ENCODE peak calls at places on chromosomes 1 and 21, in seven cellular contexts. M is lower leg skin; V is stimulated activated CD4-positive, alpha-beta T cell treated with anti-CD3 and anti-CD28 coated beads, Interleukin-1b, Interleukin-23, amount 100 ng/mL, for 4 hours; C is activated naive CD4-positive, alpha-beta T cell; Y is endothelial cell; H is activated CD4-positive, CD25-positive, alpha-beta regulatory T cell; Z is A172. O is an unnamed sample.

GRCh38 chr1:161115132-161115711 is 2.6 kb downstream of the PFDN2 start:
- DNase-seq in M (no peak), V (no peak), C (no peak), Y (no peak), H (no peak), Z (peak; percentile 97), O (no peak)

GRCh38 chr21:15645830-15646229 is 84.0 kb upstream of the USP25 start:
- DNase-seq in M (no peak), V (no peak), C (no peak), Y (no peak), H (no peak), Z (no peak), O (no peak)

GRCh38 chr1:230863449-230863848 is 4.9 kb downstream of the C1orf198 start:
- DNase-seq in M (peak; percentile 44), V (no peak), C (no peak), Y (no peak), H (no peak), Z (no peak), O (no peak)

GRCh38 chr1:30688920-30689794 is 34.2 kb downstream of the MATN1 start:
- DNase-seq in M (no peak), V (no peak), C (no peak), Y (no peak), H (no peak), Z (no peak), O (no peak)

GRCh38 chr1:230424440-230425251 is 1.5 kb downstream of the PGBD5 start:
- DNase-seq in M (no peak), V (no peak), C (no peak), Y (peak; percentile 39), H (no peak), Z (no peak), O (no peak)

GRCh38 chr1:1421907-1422464 is 910 bp upstream of the ANKRD65 start:
- DNase-seq in M (no peak), V (no peak), C (no peak), Y (no peak), H (no peak), Z (no peak), O (no peak)

GRCh38 chr1:117290855-117291254 is 76.4 kb upstream of the MAN1A2 start:
- DNase-seq in M (no peak), V (no peak), C (no peak), Y (no peak), H (no peak), Z (no peak), O (no peak)

GRCh38 chr1:109806733-109807397 is 43.1 kb upstream of the EPS8L3 start:
- DNase-seq in M (no peak), V (no peak), C (no peak), Y (no peak), H (no peak), Z (no peak), O (no peak)

GRCh38 chr21:45427331-45428271 is 22.6 kb downstream of the COL18A1 start:
- DNase-seq in M (no peak), V (no peak), C (no peak), Y (no peak), H (no peak), Z (peak; percentile 100), O (no peak)

GRCh38 chr1:156994277-156994676 is 51.3 kb downstream of the ARHGEF11 start:
- DNase-seq in M (no peak), V (no peak), C (no peak), Y (no peak), H (no peak), Z (no peak), O (no peak)

GRCh38 chr1:109873278-109874175 is 37.1 kb upstream of the CSF1 start:
- DNase-seq in M (no peak), V (no peak), C (no peak), Y (no peak), H (no peak), Z (peak; percentile 20), O (no peak)

GRCh38 chr1:215146252-215146975 is 63.9 kb downstream of the KCNK2 start:
- DNase-seq in M (no peak), V (no peak), C (no peak), Y (peak; percentile 7), H (no peak), Z (peak; percentile 39), O (no peak)

GRCh38 chr1:20149601-20150325 is 10.6 kb downstream of the PLA2G2F start:
- DNase-seq in M (no peak), V (no peak), C (no peak), Y (no peak), H (no peak), Z (no peak), O (no peak)

GRCh38 chr1:2972879-2973575 is 48.2 kb upstream of the ACTRT2 start:
- DNase-seq in M (no peak), V (no peak), C (no peak), Y (no peak), H (no peak), Z (no peak), O (no peak)

GRCh38 chr1:221098462-221099406 is 219.5 kb downstream of the HLX start:
- DNase-seq in M (no peak), V (no peak), C (no peak), Y (no peak), H (no peak), Z (no peak), O (no peak)

GRCh38 chr1:27527223-27527856 is 37.4 kb upstream of the WASF2 start:
- DNase-seq in M (peak; percentile 67), V (no peak), C (peak; percentile 52), Y (peak; percentile 39), H (no peak), Z (no peak), O (peak; percentile 66)

GRCh38 chr1:85087659-85088407 is 39.5 kb upstream of the MCOLN3 start:
- DNase-seq in M (no peak), V (no peak), C (no peak), Y (no peak), H (no peak), Z (no peak), O (no peak)

GRCh38 chr1:224377676-224378006 is 21.0 kb downstream of the CNIH4 start:
- DNase-seq in M (no peak), V (no peak), C (no peak), Y (no peak), H (no peak), Z (peak; percentile 67), O (no peak)

GRCh38 chr1:230694464-230694863 is 19.5 kb downstream of the AGT start:
- DNase-seq in M (no peak), V (no peak), C (no peak), Y (no peak), H (no peak), Z (no peak), O (no peak)

GRCh38 chr1:28123461-28123961 is 35.1 kb upstream of the EYA3 start:
- DNase-seq in M (no peak), V (no peak), C (no peak), Y (no peak), H (no peak), Z (peak; percentile 48), O (no peak)

GRCh38 chr21:37452222-37452621 is 85.6 kb downstream of the DYRK1A start:
- DNase-seq in M (no peak), V (no peak), C (no peak), Y (no peak), H (no peak), Z (peak; percentile 97), O (no peak)

GRCh38 chr1:58722414-58722813 is 22.6 kb upstream of the MYSM1 start:
- DNase-seq in M (no peak), V (no peak), C (no peak), Y (no peak), H (no peak), Z (no peak), O (no peak)